ENCODE peak calls at places on chromosomes 4 and X, in eight cellular contexts. L, T, J, N, W, H, R and G are unnamed samples.

GRCh38 chr4:159505275-159505975 is 402.5 kb downstream of the RAPGEF2 start:
- DNase-seq in L (no peak), T (no peak), J (no peak), N (no peak), W (peak; percentile 68), H (no peak), R (no peak), G (no peak)

GRCh38 chrX:69424161-69424560 is 80.0 kb upstream of the NALF2 start:
- DNase-seq in L (no peak), T (no peak), J (no peak), N (peak; percentile 10), W (peak; percentile 31), H (no peak), R (peak; percentile 13), G (no peak)

GRCh38 chrX:130728208-130728607 is 174.8 kb downstream of the ENOX2 start:
- DNase-seq in L (no peak), T (no peak), J (no peak), N (peak; percentile 76), W (no peak), H (no peak), R (peak; percentile 75), G (no peak)

GRCh38 chr4:78558421-78558820 is 6.9 kb downstream of the ANXA3 start:
- DNase-seq in L (no peak), T (no peak), J (no peak), N (no peak), W (no peak), H (no peak), R (no peak), G (no peak)

GRCh38 chr4:88007304-88008132 is at the start of gene PKD2:
- DNase-seq in L (peak; percentile 48), T (peak; percentile 95), J (peak; percentile 49), N (peak; percentile 85), W (peak; percentile 75), H (peak; percentile 54), R (peak; percentile 81), G (peak; percentile 86)

GRCh38 chr4:53199356-53199755 is 166.5 kb downstream of the SCFD2 start:
- DNase-seq in L (no peak), T (no peak), J (no peak), N (no peak), W (no peak), H (no peak), R (no peak), G (no peak)

GRCh38 chr4:75289843-75290616 is 224.2 kb downstream of the RCHY1 start:
- DNase-seq in L (no peak), T (no peak), J (no peak), N (peak; percentile 1), W (no peak), H (no peak), R (peak; percentile 27), G (no peak)

GRCh38 chrX:124338733-124339514 is 6.5 kb downstream of the TEX13D start:
- DNase-seq in L (no peak), T (no peak), J (no peak), N (no peak), W (no peak), H (peak; percentile 16), R (no peak), G (no peak)

GRCh38 chr4:23324291-23324690 is 565.6 kb downstream of the PPARGC1A start:
- DNase-seq in L (no peak), T (no peak), J (no peak), N (no peak), W (no peak), H (no peak), R (peak; percentile 96), G (no peak)

GRCh38 chrX:2283111-2283847 is 217.5 kb downstream of the DHRSX start:
- DNase-seq in L (no peak), T (no peak), J (no peak), N (no peak), W (no peak), H (no peak), R (no peak), G (no peak)